ENCODE peak calls at places on chromosome 5, in five cellular contexts. O, F, Z, N and P are unnamed samples. For H3K27me3, the result is how much of the 10 kb centered on the place peaks cover.

GRCh38 chr5:175795959-175796358 is 75.4 kb upstream of the CPLX2 start:
- DNase-seq in O (no peak), F (no peak), Z (no peak), N (no peak), P (no peak)

GRCh38 chr5:38330207-38330606 is 71.8 kb downstream of the EGFLAM start:
- DNase-seq in O (no peak), F (no peak), Z (no peak), N (no peak), P (no peak)

GRCh38 chr5:143168171-143168681 is 235.3 kb downstream of the NR3C1 start:
- DNase-seq in O (no peak), F (no peak), Z (no peak), N (no peak), P (no peak)

GRCh38 chr5:158422653-158423505 is 563.9 kb upstream of the CLINT1 start:
- DNase-seq in O (no peak), F (no peak), Z (peak), N (no peak), P (no peak)

GRCh38 chr5:125199968-125200841 is 453.8 kb upstream of the ZNF608 start:
- DNase-seq in O (no peak), F (peak), Z (no peak), N (no peak), P (no peak)

GRCh38 chr5:92945630-92946097 is 635.4 kb downstream of the NR2F1-AS1 start:
- DNase-seq in O (no peak), F (no peak), Z (no peak), N (no peak), P (no peak)

GRCh38 chr5:90170231-90170630 is 239.3 kb downstream of the CETN3 start:
- DNase-seq in O (no peak), F (no peak), Z (no peak), N (no peak), P (no peak)

GRCh38 chr5:98770911-98771322 is 2.5 kb upstream of the RGMB start:
- DNase-seq in O (no peak), F (no peak), Z (no peak), N (no peak), P (no peak)

GRCh38 chr5:91468643-91469422 is 85.7 kb upstream of the ARRDC3 start:
- DNase-seq in O (no peak), F (no peak), Z (no peak), N (no peak), P (no peak)

GRCh38 chr5:149618581-149619248 is 37.4 kb downstream of the ARHGEF37 start:
- DNase-seq in O (no peak), F (no peak), Z (no peak), N (no peak), P (no peak)

GRCh38 chr5:63240063-63240755 is 661.6 kb downstream of the LRRC70 start:
- DNase-seq in O (no peak), F (no peak), Z (no peak), N (no peak), P (no peak)

GRCh38 chr5:132180134-132180745 is 47.4 kb downstream of the P4HA2 start:
- DNase-seq in O (no peak), F (no peak), Z (no peak), N (no peak), P (no peak)

GRCh38 chr5:103205991-103206700 is 52.4 kb upstream of the MACIR start:
- DNase-seq in O (no peak), F (no peak), Z (no peak), N (no peak), P (no peak)

GRCh38 chr5:172713113-172713808 is 57.7 kb downstream of the DUSP1 start:
- DNase-seq in O (peak), F (peak), Z (peak), N (peak), P (peak)

GRCh38 chr5:84381501-84382362 is 2.9 kb downstream of the EDIL3 start:
- DNase-seq in O (no peak), F (no peak), Z (no peak), N (no peak), P (no peak)

GRCh38 chr5:37603072-37603471 is 224.0 kb downstream of the WDR70 start:
- DNase-seq in O (no peak), F (no peak), Z (no peak), N (no peak), P (no peak)

GRCh38 chr5:139273572-139274264 is 19.8 kb upstream of the MATR3 start:
- DNase-seq in O (peak), F (peak), Z (peak), N (peak), P (peak)

GRCh38 chr5:12695651-12696050 is 791.4 kb upstream of the CTNND2 start:
- DNase-seq in O (no peak), F (no peak), Z (no peak), N (no peak), P (no peak)

GRCh38 chr5:118548761-118549160 is 439.6 kb downstream of the DTWD2 start:
- DNase-seq in O (no peak), F (no peak), Z (no peak), N (no peak), P (no peak)

GRCh38 chr5:154708845-154709244 is 46.3 kb upstream of the LARP1 start:
- DNase-seq in O (no peak), F (no peak), Z (no peak), N (no peak), P (peak)

GRCh38 chr5:56516936-56517521 is 283.9 kb upstream of the ANKRD55 start:
- DNase-seq in O (no peak), F (no peak), Z (no peak), N (no peak), P (peak)

GRCh38 chr5:134995850-134996402 is 28.2 kb downstream of the CATSPER3 start:
- DNase-seq in O (no peak), F (no peak), Z (no peak), N (no peak), P (no peak)

GRCh38 chr5:59709346-59709821 is 184.1 kb downstream of the PDE4D start:
- DNase-seq in O (no peak), F (no peak), Z (no peak), N (no peak), P (no peak)

GRCh38 chr5:160185954-160186353 is 43.4 kb upstream of the FABP6 start:
- DNase-seq in O (no peak), F (no peak), Z (no peak), N (no peak), P (no peak)

GRCh38 chr5:138559937-138560336 is 15.3 kb downstream of the HSPA9 start:
- DNase-seq in O (no peak), F (no peak), Z (no peak), N (no peak), P (no peak)

GRCh38 chr5:36777105-36777757 is 99.3 kb upstream of the NIPBL start:
- DNase-seq in O (no peak), F (no peak), Z (peak), N (no peak), P (no peak)

GRCh38 chr5:568061-568781 is 43.9 kb upstream of the CEP72 start:
- DNase-seq in O (no peak), F (no peak), Z (no peak), N (no peak), P (no peak)
- H3K27me3 ChIP-seq in O (under half), F (under half), Z (under half), N (under half), P (under half)

GRCh38 chr5:137318027-137318426 is 181.1 kb downstream of the SPOCK1 start:
- DNase-seq in O (no peak), F (no peak), Z (no peak), N (no peak), P (no peak)
- H3K27me3 ChIP-seq in O (under half), F (under half), Z (under half), N (under half), P (under half)

DNA sequence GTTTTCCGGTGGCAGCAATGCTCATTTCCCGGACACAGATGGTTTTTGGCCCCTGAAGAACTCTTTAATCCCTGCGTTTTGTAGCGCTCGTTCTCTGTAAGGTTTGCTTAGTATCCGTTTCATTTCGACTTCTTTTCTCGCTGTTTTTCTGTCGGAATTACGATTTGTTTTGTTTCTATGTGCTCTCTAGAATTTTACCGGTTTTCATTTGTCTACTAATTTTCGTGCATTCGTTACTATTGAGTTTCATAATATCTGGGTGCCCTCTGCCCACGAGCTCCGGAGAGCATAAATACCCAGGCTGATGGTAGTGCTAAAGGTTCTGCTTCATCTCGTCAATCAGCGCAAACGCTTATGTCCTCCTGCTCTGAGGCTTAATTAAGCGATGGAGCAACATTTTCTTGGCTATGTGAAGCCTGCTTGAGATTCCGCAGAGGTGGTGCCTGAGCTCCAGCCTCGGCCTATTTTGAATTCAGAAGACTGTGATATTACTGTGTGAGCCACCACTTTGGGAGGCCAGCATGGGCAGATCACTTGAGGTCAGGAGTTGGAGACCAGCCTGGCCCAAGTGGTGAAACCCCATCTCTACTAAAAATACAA is 44.9 kb downstream of the ANXA2R start:
- DNase-seq in O (no peak), F (no peak), Z (no peak), N (no peak), P (no peak)
- H3K27me3 ChIP-seq in O (under half), F (half or more), Z (under half), N (under half), P (half or more)

GRCh38 chr5:8576178-8576577 is 707.2 kb downstream of the MTRR start:
- DNase-seq in O (no peak), F (no peak), Z (no peak), N (no peak), P (no peak)
- H3K27me3 ChIP-seq in O (under half), F (under half), Z (under half), N (under half), P (under half)

GRCh38 chr5:2669259-2669658 is 82.2 kb downstream of the IRX2 start:
- DNase-seq in O (no peak), F (no peak), Z (no peak), N (no peak), P (no peak)
- H3K27me3 ChIP-seq in O (under half), F (under half), Z (under half), N (under half), P (under half)

DNA sequence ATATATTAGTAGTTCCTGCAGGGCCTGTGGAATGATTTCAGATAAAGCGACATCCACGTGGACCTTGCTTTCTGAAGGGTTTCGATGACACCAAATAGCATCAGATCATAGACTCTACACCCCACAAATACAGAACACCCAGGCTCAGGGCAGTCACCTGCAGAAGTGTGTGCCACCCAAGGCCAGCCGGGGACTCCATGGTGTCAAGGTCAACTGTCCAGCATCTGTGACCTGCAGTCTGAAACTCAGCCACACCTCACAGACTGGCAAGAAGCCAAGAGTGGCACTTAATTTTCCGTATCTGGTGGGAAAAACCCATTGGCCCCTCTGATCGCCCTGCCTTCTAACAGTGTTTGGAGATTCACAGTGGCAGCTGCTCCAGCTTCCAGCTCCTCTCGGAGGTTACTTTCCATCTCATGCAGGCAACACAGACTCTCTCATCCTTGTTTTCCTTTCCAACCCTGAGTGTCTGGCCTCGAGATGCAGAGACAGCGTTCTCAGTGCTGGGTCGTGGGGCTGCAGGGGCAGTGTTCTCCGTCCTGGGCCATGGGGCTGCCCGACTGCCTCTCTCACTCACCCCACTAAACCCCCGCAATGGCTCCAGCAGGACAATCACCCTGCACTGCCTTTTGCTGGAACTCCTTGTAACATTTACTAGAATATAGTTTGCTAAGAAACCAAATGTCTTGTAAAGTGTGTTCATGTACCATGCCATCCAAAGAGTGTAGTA is 221.9 kb downstream of the IRX2 start:
- DNase-seq in O (no peak), F (no peak), Z (no peak), N (no peak), P (no peak)
- H3K27me3 ChIP-seq in O (under half), F (under half), Z (under half), N (under half), P (under half)

GRCh38 chr5:171307843-171308452 is 1.1 kb upstream of the TLX3 start:
- DNase-seq in O (no peak), F (no peak), Z (no peak), N (no peak), P (no peak)
- H3K27me3 ChIP-seq in O (half or more), F (half or more), Z (under half), N (under half), P (half or more)

DNA sequence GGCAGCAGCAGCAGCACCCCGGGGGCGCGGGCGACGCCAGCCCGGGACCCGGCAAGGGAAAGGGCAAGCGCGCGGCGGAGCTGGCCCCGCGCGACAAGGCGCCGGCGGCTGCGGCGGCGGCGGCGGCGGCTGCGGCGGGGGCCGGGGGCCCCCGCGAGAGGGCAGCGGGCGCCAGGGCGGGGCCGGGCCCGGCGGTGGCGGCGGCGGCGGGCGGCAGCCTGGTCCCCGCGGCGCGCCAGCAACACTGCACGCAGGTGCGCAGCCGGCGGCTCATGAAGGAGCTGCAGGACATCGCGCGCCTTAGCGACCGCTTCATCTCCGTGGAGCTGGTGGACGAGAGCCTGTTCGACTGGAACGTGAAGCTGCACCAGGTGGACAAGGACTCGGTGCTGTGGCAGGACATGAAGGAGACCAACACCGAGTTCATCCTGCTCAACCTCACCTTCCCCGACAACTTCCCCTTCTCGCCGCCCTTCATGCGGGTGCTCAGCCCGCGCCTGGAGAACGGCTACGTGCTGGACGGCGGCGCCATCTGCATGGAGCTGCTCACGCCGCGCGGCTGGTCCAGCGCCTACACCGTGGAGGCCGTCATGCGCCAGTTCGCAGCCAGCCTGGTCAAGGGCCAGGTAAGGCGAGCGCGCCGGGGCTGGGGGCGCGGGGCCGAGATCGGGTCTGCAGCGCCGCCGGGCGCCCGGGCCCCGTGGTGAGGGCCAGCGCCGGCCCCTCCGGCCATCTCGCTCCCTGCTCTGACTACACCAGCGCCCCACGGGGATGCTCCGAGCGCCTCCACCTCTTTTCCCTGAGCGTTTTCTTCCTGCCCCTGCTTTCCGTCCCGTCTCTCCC is at the start of gene UBE2QL1:
- DNase-seq in O (peak), F (no peak), Z (peak), N (no peak), P (no peak)
- H3K27me3 ChIP-seq in O (under half), F (under half), Z (under half), N (under half), P (under half)

GRCh38 chr5:136198453-136198852 is 5.5 kb upstream of the SMIM32 start:
- DNase-seq in O (peak), F (no peak), Z (no peak), N (no peak), P (no peak)

GRCh38 chr5:136194611-136195010 is 1.6 kb upstream of the SMIM32 start:
- DNase-seq in O (peak), F (no peak), Z (no peak), N (no peak), P (no peak)

GRCh38 chr5:136193396-136193935 is 504 bp upstream of the SMIM32 start:
- DNase-seq in O (peak), F (no peak), Z (no peak), N (no peak), P (no peak)

GRCh38 chr5:136197462-136198142 is 4.6 kb upstream of the SMIM32 start:
- DNase-seq in O (no peak), F (no peak), Z (no peak), N (no peak), P (peak)

GRCh38 chr5:136195971-136196577 is 3.1 kb upstream of the SMIM32 start:
- DNase-seq in O (no peak), F (no peak), Z (no peak), N (no peak), P (no peak)
- H3K27me3 ChIP-seq in O (under half), F (under half), Z (under half), N (under half), P (under half)

GRCh38 chr5:73820321-73820720 is 194.3 kb downstream of the ARHGEF28 start:
- DNase-seq in O (no peak), F (no peak), Z (no peak), N (no peak), P (no peak)

GRCh38 chr5:73821003-73821402 is 195.0 kb downstream of the ARHGEF28 start:
- DNase-seq in O (no peak), F (no peak), Z (no peak), N (no peak), P (no peak)

GRCh38 chr5:73823508-73823925 is 197.5 kb downstream of the ARHGEF28 start:
- DNase-seq in O (no peak), F (no peak), Z (no peak), N (no peak), P (no peak)

GRCh38 chr5:73822989-73823339 is 197.0 kb downstream of the ARHGEF28 start:
- DNase-seq in O (no peak), F (no peak), Z (no peak), N (no peak), P (no peak)

DNA sequence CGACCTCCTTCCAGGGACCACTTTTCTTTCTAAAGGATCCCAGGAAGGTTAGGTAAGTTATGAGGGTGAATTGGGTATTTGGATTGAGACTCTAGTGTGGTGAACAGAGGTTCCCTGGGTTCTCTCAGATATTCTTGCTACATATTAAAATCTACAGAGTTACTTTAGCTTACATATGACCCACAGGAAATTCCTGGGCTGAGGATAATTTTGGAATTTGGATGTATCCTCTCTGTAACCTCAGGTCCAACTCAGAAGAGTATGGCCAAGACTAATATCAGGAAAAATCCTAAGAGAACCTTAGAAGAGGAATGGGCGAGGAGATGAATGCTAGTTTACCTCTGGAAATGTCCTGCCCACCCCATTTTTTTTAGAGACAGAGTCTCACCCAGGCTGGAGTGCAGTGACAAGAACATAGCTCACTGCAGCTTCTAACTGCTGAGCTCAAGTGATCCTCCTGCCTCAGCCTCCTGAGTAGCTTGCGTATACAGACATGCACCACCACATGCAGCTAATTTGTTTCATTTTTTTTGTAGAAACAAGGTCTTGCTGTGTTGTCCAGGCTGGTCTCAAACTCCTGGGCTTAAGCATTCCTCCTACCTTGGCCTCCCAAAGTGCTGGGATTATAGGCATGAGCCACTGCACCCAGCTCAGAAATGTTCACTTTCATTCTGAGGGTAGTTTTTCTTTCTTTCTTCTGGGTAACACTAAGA is 196.4 kb downstream of the ARHGEF28 start:
- DNase-seq in O (no peak), F (no peak), Z (no peak), N (no peak), P (no peak)
- H3K27me3 ChIP-seq in O (under half), F (under half), Z (under half), N (under half), P (under half)